ENCODE peak calls at places on chromosomes 2 and 18, in ten cellular contexts. L, V, N, M, P, I, J, T, Z and E are unnamed samples.

GRCh38 chr2:46803911-46804670 is 111.5 kb downstream of the MCFD2 start:
- DNase-seq in T (no peak), J (peak; percentile 84), Z (no peak), P (no peak), N (no peak), I (no peak), M (peak; percentile 96), L (peak; percentile 47), V (no peak), E (peak; percentile 92)

GRCh38 chr2:146873646-146874259 is 971.1 kb upstream of the ACVR2A start:
- DNase-seq in L (no peak), M (no peak), Z (no peak), V (no peak), I (no peak), P (no peak), J (no peak), N (no peak), T (no peak), E (no peak)

GRCh38 chr2:15142069-15142689 is 419.0 kb downstream of the NBAS start:
- DNase-seq in J (no peak), M (peak; percentile 8), I (peak; percentile 32), V (no peak), P (no peak), N (peak; percentile 12), Z (no peak), L (no peak), T (no peak), E (no peak)

GRCh38 chr2:20193185-20193584 is 31.7 kb downstream of the SDC1 start:
- DNase-seq in J (no peak), L (no peak), P (no peak), I (no peak), N (no peak), V (no peak), M (no peak), Z (no peak), T (no peak), E (no peak)

GRCh38 chr2:65436169-65436824 is 3.9 kb upstream of the SPRED2 start:
- DNase-seq in J (peak; percentile 98), L (peak; percentile 97), M (peak; percentile 96), T (peak; percentile 92), Z (peak; percentile 76), P (peak; percentile 85), N (peak; percentile 95), V (peak; percentile 73), I (peak; percentile 55), E (peak; percentile 85)

GRCh38 chr18:68387246-68387645 is 327.7 kb downstream of the TMX3 start:
- DNase-seq in N (no peak), T (no peak), Z (no peak), P (no peak), M (peak; percentile 50), I (no peak), J (no peak), L (no peak), V (no peak), E (no peak)

GRCh38 chr2:150339282-150339681 is 148.2 kb downstream of the RND3 start:
- DNase-seq in P (no peak), M (peak; percentile 10), Z (no peak), V (no peak), J (no peak), I (no peak), L (no peak), T (no peak), N (no peak), E (no peak)

GRCh38 chr2:55712477-55713060 is 18.9 kb upstream of the PNPT1 start:
- DNase-seq in P (no peak), Z (no peak), V (no peak), N (no peak), L (no peak), M (no peak), J (no peak), T (no peak), I (no peak), E (no peak)

GRCh38 chr2:45131587-45131986 is 122.3 kb upstream of the SIX2 start:
- DNase-seq in J (no peak), L (no peak), T (no peak), I (no peak), M (no peak), P (no peak), N (peak; percentile 59), Z (no peak), V (no peak), E (peak; percentile 3)

GRCh38 chr2:221517362-221518121 is 54.6 kb downstream of the EPHA4 start:
- DNase-seq in L (no peak), J (peak; percentile 87), T (no peak), I (no peak), N (peak; percentile 35), P (peak; percentile 11), M (peak; percentile 88), Z (no peak), V (no peak), E (peak; percentile 20)

GRCh38 chr2:207505728-207506127 is 24.0 kb upstream of the CREB1 start:
- DNase-seq in L (no peak), V (peak; percentile 49), P (no peak), N (peak; percentile 33), Z (no peak), J (no peak), M (peak; percentile 80), I (no peak), T (no peak), E (peak; percentile 61)

GRCh38 chr2:62457555-62457954 is 48.4 kb downstream of the TMEM17 start:
- DNase-seq in L (no peak), I (no peak), N (no peak), Z (peak; percentile 52), V (no peak), J (no peak), P (no peak), T (peak; percentile 45), M (no peak), E (no peak)

GRCh38 chr2:198309673-198310280 is 505.4 kb downstream of the PLCL1 start:
- DNase-seq in J (no peak), L (no peak), P (no peak), V (peak; percentile 37), Z (peak; percentile 72), N (peak; percentile 72), T (peak; percentile 28), I (no peak), M (peak; percentile 38), E (no peak)

GRCh38 chr18:56413862-56414261 is 224.5 kb downstream of the TXNL1 start:
- DNase-seq in N (no peak), Z (no peak), M (no peak), P (no peak), V (no peak), L (no peak), J (no peak), I (no peak), T (no peak), E (no peak)

GRCh38 chr2:67018318-67018717 is 378.8 kb upstream of the ETAA1 start:
- DNase-seq in J (no peak), L (no peak), P (no peak), M (no peak), T (no peak), N (no peak), V (no peak), Z (no peak), I (no peak), E (no peak)

GRCh38 chr2:43115884-43116283 is 110.5 kb downstream of the ZFP36L2 start:
- DNase-seq in V (no peak), M (no peak), N (peak; percentile 57), P (no peak), Z (no peak), T (no peak), J (no peak), I (no peak), L (peak; percentile 21), E (no peak)

GRCh38 chr2:43112155-43112554 is 114.3 kb downstream of the ZFP36L2 start:
- DNase-seq in T (no peak), Z (no peak), N (no peak), I (no peak), J (no peak), P (no peak), L (peak; percentile 43), V (no peak), M (no peak), E (no peak)

GRCh38 chr2:43116988-43117387 is 109.4 kb downstream of the ZFP36L2 start:
- DNase-seq in Z (no peak), P (no peak), T (no peak), L (peak; percentile 53), I (no peak), V (no peak), M (no peak), N (no peak), J (no peak), E (no peak)

GRCh38 chr2:43117521-43118143 is 108.8 kb downstream of the ZFP36L2 start:
- DNase-seq in Z (no peak), T (no peak), N (no peak), L (no peak), M (no peak), V (no peak), P (no peak), J (no peak), I (no peak), E (no peak)

GRCh38 chr2:43114210-43114609 is 112.2 kb downstream of the ZFP36L2 start:
- DNase-seq in P (no peak), Z (no peak), I (no peak), M (peak; percentile 35), L (peak; percentile 18), V (no peak), T (no peak), J (no peak), N (no peak), E (no peak)
- TF ChIP-seq POLR2A in P (no peak), Z (no peak), I (no peak), M (no peak), L (no peak), V (no peak), T (no peak), J (no peak), N (no peak), E (no peak)

DNA sequence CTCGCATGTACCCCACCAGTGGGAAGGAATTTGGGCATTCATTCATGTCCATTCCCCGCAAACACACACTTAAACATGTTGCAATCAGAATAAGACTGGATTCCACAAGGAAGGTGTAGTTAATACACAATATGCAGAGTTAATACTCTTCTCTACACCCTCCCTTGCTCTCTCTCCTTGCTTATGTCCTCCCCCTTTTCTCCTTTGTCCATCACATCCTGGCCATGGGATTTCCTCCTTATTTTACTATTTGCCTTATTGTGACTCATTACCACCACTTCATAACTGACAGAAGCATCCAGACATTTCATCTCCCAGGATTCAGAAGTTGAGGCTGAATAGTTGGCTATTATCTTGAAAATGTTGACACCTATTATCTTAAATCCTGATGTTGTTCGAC is 473.9 kb upstream of the SPHKAP start:
- DNase-seq in P (no peak), Z (no peak), M (peak; percentile 10), I (no peak), N (no peak), L (no peak), T (no peak), J (no peak), V (no peak), E (no peak)
- TF ChIP-seq POLR2A in P (no peak), Z (no peak), M (no peak), I (no peak), N (no peak), L (no peak), T (no peak), J (no peak), V (no peak), E (no peak)

GRCh38 chr2:130339885-130340745 is 2.6 kb upstream of the IMP4 start:
- DNase-seq in V (no peak), Z (no peak), P (no peak), N (no peak), M (no peak), L (no peak), J (no peak), T (no peak), I (no peak), E (no peak)
- TF ChIP-seq POLR2A in V (no peak), Z (no peak), P (no peak), N (no peak), M (no peak), L (no peak), J (no peak), T (no peak), I (no peak), E (no peak)

GRCh38 chr2:29114841-29115609 is at the start of gene CLIP4:
- DNase-seq in J (peak; percentile 88), M (peak; percentile 51), L (peak; percentile 78), V (peak; percentile 38), Z (peak; percentile 60), P (peak; percentile 35), I (no peak), N (peak; percentile 65), T (peak; percentile 50), E (peak; percentile 42)
- TF ChIP-seq POLR2A in J (no peak), M (peak; percentile 54), L (no peak), V (peak; percentile 58), Z (no peak), P (peak; percentile 79), I (no peak), N (no peak), T (peak; percentile 22), E (peak; percentile 65)